ENCODE peak calls at places on chromosomes 12 and 14, in seven cellular contexts. P is GM23248, I is endothelial cell of umbilical vein, M is A549, Z is GM12878, H is GM23338, J is neuronal stem cell. K is an unnamed sample. For H3K4me1, the result is how much of the 10 kb centered on the place peaks cover.

GRCh38 chr12:90829044-90829443 is 125.9 kb downstream of the CCER1 start:
- DNase-seq in M (no peak), J (no peak), P (no peak), I (no peak), H (no peak), Z (no peak), K (no peak)

GRCh38 chr12:126233625-126234024 is 1168.4 kb downstream of the AACS start:
- DNase-seq in I (no peak), P (no peak), H (peak), J (no peak), Z (no peak), M (no peak), K (no peak)

GRCh38 chr12:19105468-19105867 is 24.1 kb upstream of the PLEKHA5 start:
- DNase-seq in Z (no peak), I (no peak), J (no peak), P (no peak), H (no peak), M (no peak), K (no peak)

GRCh38 chr14:57755018-57755521 is 110.8 kb downstream of the SLC35F4 start:
- DNase-seq in P (no peak), J (no peak), H (peak), M (no peak), Z (no peak), I (no peak), K (no peak)

GRCh38 chr12:44331269-44331668 is 495.4 kb downstream of the TMEM117 start:
- DNase-seq in H (no peak), I (no peak), M (no peak), P (no peak), Z (no peak), J (no peak), K (no peak)

GRCh38 chr12:102756564-102756963 is 160.5 kb downstream of the PAH start:
- DNase-seq in M (no peak), Z (no peak), J (no peak), H (no peak), I (no peak), P (no peak), K (no peak)

GRCh38 chr12:186006-186625 is 27.8 kb downstream of the SLC6A12 start:
- DNase-seq in P (no peak), M (no peak), J (no peak), Z (no peak), I (no peak), H (no peak), K (no peak)

GRCh38 chr12:1719139-1719538 is 28.3 kb downstream of the ADIPOR2 start:
- DNase-seq in J (no peak), H (no peak), I (no peak), P (peak), M (no peak), Z (no peak), K (no peak)

GRCh38 chr12:126858586-126858985 is 1408.4 kb upstream of the TMEM132C start:
- DNase-seq in Z (no peak), I (no peak), P (no peak), J (no peak), M (no peak), H (no peak), K (no peak)

GRCh38 chr12:124501080-124501642 is 66.3 kb downstream of the NCOR2 start:
- DNase-seq in M (no peak), P (no peak), Z (no peak), H (no peak), J (no peak), I (no peak), K (no peak)

GRCh38 chr12:97713972-97714588 is 251.5 kb downstream of the RMST start:
- DNase-seq in H (no peak), M (no peak), J (no peak), P (no peak), I (no peak), Z (no peak), K (no peak)

GRCh38 chr14:92651793-92652382 is 96.5 kb downstream of the LGMN start:
- DNase-seq in J (no peak), I (no peak), Z (no peak), M (no peak), P (no peak), H (no peak), K (no peak)

GRCh38 chr12:71152838-71153237 is 5.0 kb downstream of the TSPAN8 start:
- DNase-seq in Z (no peak), P (no peak), J (no peak), M (no peak), I (peak), H (no peak), K (no peak)

GRCh38 chr12:179885-180284 is 34.1 kb downstream of the SLC6A12 start:
- DNase-seq in H (no peak), J (no peak), Z (no peak), M (no peak), I (no peak), P (no peak), K (no peak)

GRCh38 chr12:67981236-67982164 is 7.7 kb upstream of the IFNG-AS1 start:
- DNase-seq in H (no peak), Z (no peak), P (peak), M (peak), J (no peak), I (no peak), K (peak)

GRCh38 chr12:113852273-113852672 is 113.9 kb downstream of the RBM19 start:
- DNase-seq in H (no peak), I (no peak), Z (no peak), J (no peak), P (no peak), M (no peak), K (no peak)

GRCh38 chr14:55454264-55455151 is 14.1 kb upstream of the TBPL2 start:
- DNase-seq in H (no peak), M (peak), I (peak), J (no peak), Z (no peak), P (peak), K (peak)

GRCh38 chr12:52307836-52308806 is 13.1 kb downstream of the KRT83 start:
- DNase-seq in Z (no peak), J (peak), M (peak), I (peak), P (peak), H (peak), K (no peak)

GRCh38 chr14:54676822-54677708 is 110.1 kb downstream of the SAMD4A start:
- DNase-seq in J (peak), H (peak), I (peak), P (peak), Z (no peak), M (peak), K (no peak)

GRCh38 chr14:96117101-96117897 is 78.1 kb downstream of the C14orf132 start:
- DNase-seq in I (no peak), H (no peak), Z (no peak), P (no peak), J (no peak), M (no peak), K (no peak)

GRCh38 chr12:80627773-80628172 is 79.7 kb upstream of the MYF6 start:
- DNase-seq in P (peak), I (peak), J (no peak), M (no peak), H (no peak), Z (no peak), K (no peak)

GRCh38 chr12:125311050-125311449 is 245.8 kb downstream of the AACS start:
- DNase-seq in Z (no peak), P (no peak), H (no peak), I (no peak), M (no peak), J (no peak), K (no peak)

GRCh38 chr12:15526033-15526432 is 203.7 kb downstream of the PTPRO start:
- DNase-seq in J (no peak), P (no peak), I (no peak), H (peak), M (peak), Z (peak), K (no peak)

GRCh38 chr14:66234411-66234810 is 251.8 kb upstream of the CCDC196 start:
- DNase-seq in J (no peak), P (no peak), H (no peak), I (no peak), Z (no peak), M (no peak), K (no peak)

GRCh38 chr14:43172899-43173548 is 1334.1 kb downstream of the FSCB start:
- DNase-seq in M (peak), P (no peak), J (no peak), H (no peak), Z (no peak), I (no peak), K (no peak)

GRCh38 chr14:56491299-56492285 is 88.0 kb upstream of the TMEM260 start:
- DNase-seq in P (peak), H (peak), M (peak), J (peak), I (peak), Z (peak), K (peak)

GRCh38 chr14:96584199-96584906 is 82.2 kb downstream of the PAPOLA start:
- DNase-seq in P (peak), I (peak), J (peak), Z (no peak), M (peak), H (peak), K (no peak)

GRCh38 chr14:98906123-98906995 is 365.6 kb downstream of the BCL11B start:
- DNase-seq in M (peak), H (no peak), Z (no peak), J (no peak), P (no peak), I (no peak), K (peak)

GRCh38 chr12:5499566-5500325 is 67.8 kb downstream of the NTF3 start:
- DNase-seq in P (peak), M (no peak), I (no peak), J (no peak), H (no peak), Z (no peak), K (no peak)

GRCh38 chr12:91053951-91054715 is 3.7 kb downstream of the KERA start:
- DNase-seq in Z (no peak), P (peak), J (no peak), I (peak), H (no peak), M (peak), K (no peak)

GRCh38 chr12:64696065-64696741 is 63.0 kb downstream of the GNS start:
- DNase-seq in H (no peak), Z (no peak), I (peak), P (peak), M (peak), J (peak), K (no peak)

GRCh38 chr14:95095991-95096390 is 61.3 kb downstream of the DICER1 start:
- DNase-seq in P (no peak), I (no peak), M (no peak), J (peak), Z (no peak), H (peak), K (no peak)

GRCh38 chr12:130878193-130879185 is 6.6 kb downstream of the RAN start:
- DNase-seq in Z (no peak), H (peak), I (no peak), P (no peak), J (no peak), M (no peak), K (no peak)

DNA sequence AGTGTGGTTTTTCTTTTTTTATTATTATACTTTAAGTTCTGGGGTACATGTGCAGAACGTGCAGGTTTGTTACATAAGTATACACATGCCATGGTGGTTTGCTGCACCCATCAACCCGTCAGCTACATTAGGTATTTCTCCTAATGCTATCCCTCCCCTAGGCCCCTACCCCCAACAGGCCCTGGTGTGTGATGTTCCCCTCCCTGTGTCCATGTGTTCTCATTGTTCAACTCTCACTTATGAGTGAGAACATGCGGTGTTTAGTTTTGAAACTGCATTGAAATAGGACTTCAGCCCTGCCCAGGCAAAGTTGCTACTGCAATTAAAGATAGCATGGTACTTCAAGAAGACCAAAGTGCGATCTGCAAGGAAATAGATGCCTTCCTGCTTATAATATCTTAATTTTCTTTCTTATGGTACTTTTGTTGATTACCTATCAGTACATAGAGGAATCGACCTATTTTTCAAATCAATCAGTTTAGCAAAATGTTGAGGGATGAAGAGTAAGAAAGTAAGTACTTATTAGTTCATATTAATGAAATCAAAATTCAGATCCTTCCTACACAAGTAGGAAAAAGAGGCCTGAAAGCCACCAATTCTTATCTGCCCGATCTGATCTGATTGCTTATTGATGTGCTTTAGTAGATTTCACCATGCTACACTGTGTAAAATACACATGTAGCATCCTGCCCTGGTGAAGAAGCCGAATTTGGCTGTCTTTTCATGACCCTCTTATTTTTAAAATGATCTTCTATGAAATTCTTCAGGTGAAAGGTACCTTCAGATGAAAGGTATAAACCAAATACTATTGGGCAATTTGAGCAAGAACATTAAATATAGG is 1.6 kb downstream of the LTA4H start:
- DNase-seq in P (no peak), I (peak), H (no peak), J (no peak), M (no peak), Z (no peak), K (no peak)
- H3K4me2 ChIP-seq in P (peak), I (peak), H (peak), J (peak), M (peak), Z (peak), K (peak)

GRCh38 chr12:121788176-121788818 is 5.2 kb downstream of the RHOF start:
- DNase-seq in H (no peak), P (no peak), J (no peak), Z (no peak), M (no peak), I (no peak), K (no peak)

GRCh38 chr12:121787063-121787774 is 6.3 kb downstream of the RHOF start:
- DNase-seq in I (no peak), J (no peak), M (peak), P (no peak), Z (no peak), H (no peak), K (no peak)

GRCh38 chr12:121791671-121792496 is 1.6 kb downstream of the RHOF start:
- DNase-seq in J (no peak), Z (no peak), H (no peak), P (no peak), M (peak), I (no peak), K (no peak)

GRCh38 chr12:121789800-121790748 is 3.4 kb downstream of the RHOF start:
- DNase-seq in M (no peak), H (peak), P (no peak), J (no peak), Z (peak), I (no peak), K (no peak)

GRCh38 chr12:121789233-121789781 is 4.2 kb downstream of the RHOF start:
- DNase-seq in Z (no peak), P (no peak), J (no peak), I (no peak), H (no peak), M (no peak), K (no peak)
- H3K4me1 ChIP-seq in Z (half or more), P (under half), J (under half), I (under half), H (under half), M (half or more), K (under half)

DNA sequence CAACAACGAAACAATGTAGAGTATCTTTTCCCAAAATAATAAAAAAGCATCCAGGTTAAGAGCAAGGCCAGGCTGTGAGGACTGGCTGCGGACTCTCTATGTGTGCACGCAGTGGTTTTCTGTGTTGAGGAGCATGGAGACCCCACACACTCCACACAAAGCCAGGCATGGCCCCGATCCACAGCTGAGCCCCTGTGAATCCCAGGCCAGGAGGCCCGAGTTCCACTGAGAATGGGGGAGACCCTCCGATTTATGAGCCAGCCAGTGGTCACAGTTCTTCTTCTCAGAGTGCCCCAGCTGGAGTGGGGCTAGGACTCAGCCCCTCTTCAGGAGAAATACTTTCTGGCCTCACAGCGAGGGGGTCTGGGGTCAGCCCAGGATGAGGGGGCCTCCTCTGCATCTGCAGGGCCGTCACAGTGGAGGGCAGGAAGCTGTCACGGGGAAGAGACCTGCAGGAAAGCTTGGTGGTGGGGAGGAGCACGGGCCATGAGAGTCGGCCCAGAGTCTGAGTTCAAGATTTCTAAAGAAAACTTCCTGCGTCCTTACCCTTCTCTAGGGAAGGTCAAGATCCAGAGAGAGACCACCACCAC is 20.1 kb downstream of the NCKAP5L start:
- DNase-seq in M (no peak), P (no peak), I (no peak), Z (no peak), H (no peak), J (no peak), K (no peak)
- H3K4me2 ChIP-seq in M (no peak), P (no peak), I (no peak), Z (no peak), H (no peak), J (no peak), K (no peak)

GRCh38 chr12:131989021-131989420 is 39.3 kb downstream of the EP400 start:
- DNase-seq in P (no peak), J (no peak), H (no peak), I (no peak), Z (no peak), M (no peak), K (no peak)

GRCh38 chr12:131994589-131994988 is 44.8 kb downstream of the EP400 start:
- DNase-seq in I (no peak), H (no peak), P (no peak), J (no peak), M (no peak), Z (peak), K (no peak)

GRCh38 chr12:131990066-131990979 is 40.6 kb downstream of the EP400 start:
- DNase-seq in J (peak), M (no peak), Z (no peak), I (no peak), P (no peak), H (peak), K (no peak)

GRCh38 chr12:131990980-131991305 is 41.2 kb downstream of the EP400 start:
- DNase-seq in P (no peak), J (no peak), M (no peak), Z (no peak), I (no peak), H (no peak), K (no peak)

GRCh38 chr12:131991816-131992430 is 42.2 kb downstream of the EP400 start:
- DNase-seq in H (no peak), M (no peak), I (no peak), J (no peak), Z (no peak), P (no peak), K (no peak)
- H3K4me1 ChIP-seq in H (under half), M (under half), I (under half), J (under half), Z (under half), P (under half), K (under half)

K was measured in keratinocyte.